ENCODE peak calls at places on chromosomes 5 and 9, in eight cellular contexts. One of them, this sample, is unnamed.

GRCh38 chr5:155050384-155051019 is 36.9 kb downstream of the KIF4B start:
- DNase-seq in astrocyte of the spinal cord: no peak
- DNase-seq in left ventricle myocardium inferior: no peak
- DNase-seq in upper lobe of right lung: no peak
- DNase-seq in neural progenitor cell: peak
- DNase-seq in AG04450: no peak
- DNase-seq in fibroblast of pulmonary artery: no peak
- DNase-seq in body of pancreas: no peak
- DNase-seq in this sample: no peak

GRCh38 chr5:14184725-14185124 is 41.6 kb downstream of the TRIO start:
- DNase-seq in astrocyte of the spinal cord: peak
- DNase-seq in neural progenitor cell: no peak
- DNase-seq in body of pancreas: no peak
- DNase-seq in left ventricle myocardium inferior: no peak
- DNase-seq in fibroblast of pulmonary artery: peak
- DNase-seq in AG04450: no peak
- DNase-seq in upper lobe of right lung: no peak
- DNase-seq in this sample: no peak

GRCh38 chr5:179797741-179798140 is 4.0 kb downstream of the LTC4S start:
- DNase-seq in upper lobe of right lung: no peak
- DNase-seq in astrocyte of the spinal cord: no peak
- DNase-seq in left ventricle myocardium inferior: no peak
- DNase-seq in fibroblast of pulmonary artery: no peak
- DNase-seq in body of pancreas: no peak
- DNase-seq in AG04450: no peak
- DNase-seq in neural progenitor cell: no peak
- DNase-seq in this sample: no peak

GRCh38 chr9:26210338-26210851 is 532.2 kb upstream of the TUSC1 start:
- DNase-seq in fibroblast of pulmonary artery: no peak
- DNase-seq in astrocyte of the spinal cord: peak
- DNase-seq in left ventricle myocardium inferior: no peak
- DNase-seq in upper lobe of right lung: no peak
- DNase-seq in neural progenitor cell: peak
- DNase-seq in AG04450: no peak
- DNase-seq in body of pancreas: no peak
- DNase-seq in this sample: no peak

GRCh38 chr5:134436523-134437339 is 25.1 kb upstream of the CDKN2AIPNL start:
- DNase-seq in body of pancreas: peak
- DNase-seq in fibroblast of pulmonary artery: peak
- DNase-seq in neural progenitor cell: no peak
- DNase-seq in upper lobe of right lung: peak
- DNase-seq in astrocyte of the spinal cord: peak
- DNase-seq in left ventricle myocardium inferior: peak
- DNase-seq in AG04450: peak
- DNase-seq in this sample: peak

GRCh38 chr5:147234098-147234824 is 565 bp upstream of the STK32A start:
- DNase-seq in fibroblast of pulmonary artery: no peak
- DNase-seq in AG04450: no peak
- DNase-seq in neural progenitor cell: peak
- DNase-seq in astrocyte of the spinal cord: no peak
- DNase-seq in left ventricle myocardium inferior: no peak
- DNase-seq in body of pancreas: peak
- DNase-seq in upper lobe of right lung: no peak
- DNase-seq in this sample: no peak

GRCh38 chr5:138574744-138575193 is 432 bp downstream of the HSPA9 start:
- DNase-seq in astrocyte of the spinal cord: no peak
- DNase-seq in fibroblast of pulmonary artery: no peak
- DNase-seq in body of pancreas: no peak
- DNase-seq in left ventricle myocardium inferior: no peak
- DNase-seq in AG04450: no peak
- DNase-seq in upper lobe of right lung: no peak
- DNase-seq in neural progenitor cell: no peak
- DNase-seq in this sample: no peak

GRCh38 chr5:179553875-179554274 is 3.5 kb downstream of the RUFY1 start:
- DNase-seq in neural progenitor cell: no peak
- DNase-seq in upper lobe of right lung: no peak
- DNase-seq in fibroblast of pulmonary artery: peak
- DNase-seq in body of pancreas: no peak
- DNase-seq in AG04450: no peak
- DNase-seq in astrocyte of the spinal cord: peak
- DNase-seq in left ventricle myocardium inferior: no peak
- DNase-seq in this sample: no peak

GRCh38 chr5:4640793-4641192 is 499.3 kb upstream of the ADAMTS16 start:
- DNase-seq in AG04450: no peak
- DNase-seq in left ventricle myocardium inferior: no peak
- DNase-seq in neural progenitor cell: peak
- DNase-seq in fibroblast of pulmonary artery: peak
- DNase-seq in upper lobe of right lung: no peak
- DNase-seq in body of pancreas: no peak
- DNase-seq in astrocyte of the spinal cord: peak
- DNase-seq in this sample: no peak

DNA sequence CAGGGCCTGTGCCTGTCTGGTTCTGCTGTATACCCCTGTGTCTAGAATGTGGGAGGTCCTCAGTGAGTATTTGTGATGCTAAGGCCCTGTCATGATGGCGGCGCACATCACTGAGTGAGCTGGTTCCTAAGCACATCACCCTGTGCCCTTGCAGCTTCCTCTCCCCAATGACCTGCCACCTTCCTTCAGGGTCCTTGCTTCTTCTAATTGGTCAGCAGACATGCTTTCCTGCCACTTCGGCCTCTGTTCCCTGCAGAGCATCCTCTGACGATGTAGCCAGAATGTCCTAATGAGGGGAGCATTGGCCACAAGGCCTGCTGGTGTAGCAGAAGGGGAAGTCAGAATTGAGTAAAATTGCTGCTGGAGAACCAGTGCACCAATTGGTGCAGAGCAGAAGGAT is 31.0 kb upstream of the ANGPTL2 start:
- DNase-seq in neural progenitor cell: no peak
- DNase-seq in upper lobe of right lung: no peak
- DNase-seq in astrocyte of the spinal cord: no peak
- DNase-seq in AG04450: no peak
- DNase-seq in fibroblast of pulmonary artery: no peak
- DNase-seq in body of pancreas: no peak
- DNase-seq in left ventricle myocardium inferior: no peak
- DNase-seq in this sample: no peak
- H3K4me3 ChIP-seq in neural progenitor cell: no peak
- H3K4me3 ChIP-seq in upper lobe of right lung: no peak
- H3K4me3 ChIP-seq in astrocyte of the spinal cord: no peak
- H3K4me3 ChIP-seq in AG04450: no peak
- H3K4me3 ChIP-seq in fibroblast of pulmonary artery: no peak
- H3K4me3 ChIP-seq in body of pancreas: no peak
- H3K4me3 ChIP-seq in left ventricle myocardium inferior: no peak
- H3K4me3 ChIP-seq in this sample: no peak

GRCh38 chr9:120931278-120932085 is 4.9 kb upstream of the TRAF1 start:
- DNase-seq in upper lobe of right lung: no peak
- DNase-seq in left ventricle myocardium inferior: no peak
- DNase-seq in fibroblast of pulmonary artery: peak
- DNase-seq in neural progenitor cell: no peak
- DNase-seq in AG04450: no peak
- DNase-seq in body of pancreas: no peak
- DNase-seq in astrocyte of the spinal cord: peak
- DNase-seq in this sample: no peak

GRCh38 chr9:120935383-120935857 is 8.8 kb upstream of the TRAF1 start:
- DNase-seq in upper lobe of right lung: peak
- DNase-seq in neural progenitor cell: no peak
- DNase-seq in astrocyte of the spinal cord: peak
- DNase-seq in left ventricle myocardium inferior: peak
- DNase-seq in AG04450: peak
- DNase-seq in fibroblast of pulmonary artery: peak
- DNase-seq in body of pancreas: peak
- DNase-seq in this sample: no peak

GRCh38 chr9:120932086-120932818 is 5.7 kb upstream of the TRAF1 start:
- DNase-seq in fibroblast of pulmonary artery: no peak
- DNase-seq in astrocyte of the spinal cord: no peak
- DNase-seq in left ventricle myocardium inferior: no peak
- DNase-seq in neural progenitor cell: no peak
- DNase-seq in AG04450: no peak
- DNase-seq in upper lobe of right lung: no peak
- DNase-seq in body of pancreas: no peak
- DNase-seq in this sample: no peak

GRCh38 chr9:120934271-120934670 is 7.7 kb upstream of the TRAF1 start:
- DNase-seq in neural progenitor cell: no peak
- DNase-seq in astrocyte of the spinal cord: no peak
- DNase-seq in AG04450: no peak
- DNase-seq in body of pancreas: no peak
- DNase-seq in left ventricle myocardium inferior: no peak
- DNase-seq in upper lobe of right lung: no peak
- DNase-seq in fibroblast of pulmonary artery: no peak
- DNase-seq in this sample: no peak

GRCh38 chr9:120933310-120934044 is 6.9 kb upstream of the TRAF1 start:
- DNase-seq in AG04450: no peak
- DNase-seq in left ventricle myocardium inferior: no peak
- DNase-seq in neural progenitor cell: no peak
- DNase-seq in body of pancreas: no peak
- DNase-seq in upper lobe of right lung: no peak
- DNase-seq in fibroblast of pulmonary artery: no peak
- DNase-seq in astrocyte of the spinal cord: no peak
- DNase-seq in this sample: no peak
- TF ChIP-seq CTCF in AG04450: no peak
- TF ChIP-seq CTCF in left ventricle myocardium inferior: no peak
- TF ChIP-seq CTCF in neural progenitor cell: no peak
- TF ChIP-seq CTCF in body of pancreas: no peak
- TF ChIP-seq CTCF in upper lobe of right lung: no peak
- TF ChIP-seq CTCF in fibroblast of pulmonary artery: no peak
- TF ChIP-seq CTCF in astrocyte of the spinal cord: no peak
- TF ChIP-seq CTCF in this sample: no peak

GRCh38 chr5:1104327-1105006 is 7.4 kb downstream of the SLC12A7 start:
- DNase-seq in left ventricle myocardium inferior: no peak
- DNase-seq in upper lobe of right lung: no peak
- DNase-seq in fibroblast of pulmonary artery: no peak
- DNase-seq in AG04450: no peak
- DNase-seq in astrocyte of the spinal cord: no peak
- DNase-seq in body of pancreas: no peak
- DNase-seq in neural progenitor cell: no peak
- DNase-seq in this sample: no peak

GRCh38 chr5:1103093-1103492 is 8.8 kb downstream of the SLC12A7 start:
- DNase-seq in body of pancreas: no peak
- DNase-seq in upper lobe of right lung: no peak
- DNase-seq in fibroblast of pulmonary artery: no peak
- DNase-seq in neural progenitor cell: no peak
- DNase-seq in left ventricle myocardium inferior: no peak
- DNase-seq in astrocyte of the spinal cord: no peak
- DNase-seq in AG04450: no peak
- DNase-seq in this sample: no peak

GRCh38 chr5:1101991-1102713 is 9.7 kb downstream of the SLC12A7 start:
- DNase-seq in upper lobe of right lung: no peak
- DNase-seq in body of pancreas: no peak
- DNase-seq in AG04450: no peak
- DNase-seq in fibroblast of pulmonary artery: peak
- DNase-seq in astrocyte of the spinal cord: no peak
- DNase-seq in left ventricle myocardium inferior: peak
- DNase-seq in neural progenitor cell: peak
- DNase-seq in this sample: peak

GRCh38 chr5:1105350-1106265 is 6.3 kb downstream of the SLC12A7 start:
- DNase-seq in upper lobe of right lung: no peak
- DNase-seq in AG04450: no peak
- DNase-seq in body of pancreas: peak
- DNase-seq in fibroblast of pulmonary artery: no peak
- DNase-seq in neural progenitor cell: no peak
- DNase-seq in astrocyte of the spinal cord: no peak
- DNase-seq in left ventricle myocardium inferior: no peak
- DNase-seq in this sample: peak

DNA sequence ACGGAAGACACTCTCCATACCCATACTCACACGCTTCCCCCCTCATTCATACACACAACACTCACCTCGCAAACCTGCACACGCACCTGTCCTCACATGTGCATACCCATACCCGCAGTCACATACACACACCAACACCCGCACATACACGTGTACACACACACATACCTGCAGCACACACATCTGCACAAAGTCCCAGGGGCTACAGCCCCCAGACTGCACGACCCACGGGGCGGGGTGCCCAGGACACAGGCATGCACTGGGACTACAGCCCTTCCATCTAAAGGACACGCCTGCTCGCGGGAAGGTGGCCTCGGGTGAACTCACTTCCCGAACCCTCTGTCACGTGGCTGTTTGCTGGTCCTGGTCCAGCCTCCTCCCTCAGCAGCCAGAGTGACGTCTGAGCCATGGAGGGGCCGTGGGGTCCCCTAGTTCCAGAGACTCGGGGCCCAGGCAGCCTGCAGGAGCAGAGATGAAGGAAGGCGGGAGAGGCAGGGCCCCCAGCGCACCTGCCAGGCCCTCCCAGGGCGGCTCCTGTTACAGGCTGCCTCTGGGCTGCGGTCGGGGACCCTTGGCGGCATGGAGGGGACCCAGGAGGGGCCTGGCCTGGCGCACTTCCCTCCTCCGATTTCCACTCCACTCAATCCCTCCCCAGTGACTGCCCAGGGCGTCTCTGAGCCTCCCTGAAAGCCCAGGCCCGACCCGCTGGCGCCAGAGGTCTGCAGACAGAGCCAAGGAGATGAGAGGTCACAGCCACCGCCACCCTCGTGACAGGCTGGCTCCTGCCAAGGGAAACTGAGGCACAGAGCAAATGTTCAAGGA is 8.1 kb downstream of the SLC12A7 start:
- DNase-seq in astrocyte of the spinal cord: no peak
- DNase-seq in upper lobe of right lung: peak
- DNase-seq in left ventricle myocardium inferior: peak
- DNase-seq in AG04450: no peak
- DNase-seq in body of pancreas: peak
- DNase-seq in fibroblast of pulmonary artery: no peak
- DNase-seq in neural progenitor cell: no peak
- DNase-seq in this sample: no peak
- H3K4me3 ChIP-seq in astrocyte of the spinal cord: no peak
- H3K4me3 ChIP-seq in upper lobe of right lung: peak
- H3K4me3 ChIP-seq in left ventricle myocardium inferior: peak
- H3K4me3 ChIP-seq in AG04450: no peak
- H3K4me3 ChIP-seq in body of pancreas: no peak
- H3K4me3 ChIP-seq in fibroblast of pulmonary artery: no peak
- H3K4me3 ChIP-seq in neural progenitor cell: no peak
- H3K4me3 ChIP-seq in this sample: no peak

GRCh38 chr9:120875643-120875953 is 1.4 kb downstream of the PHF19 start:
- DNase-seq in left ventricle myocardium inferior: no peak
- DNase-seq in fibroblast of pulmonary artery: no peak
- DNase-seq in AG04450: no peak
- DNase-seq in neural progenitor cell: no peak
- DNase-seq in upper lobe of right lung: no peak
- DNase-seq in body of pancreas: no peak
- DNase-seq in astrocyte of the spinal cord: no peak
- DNase-seq in this sample: no peak

GRCh38 chr9:120874861-120875565 is 2.0 kb downstream of the PHF19 start:
- DNase-seq in upper lobe of right lung: no peak
- DNase-seq in body of pancreas: no peak
- DNase-seq in astrocyte of the spinal cord: no peak
- DNase-seq in fibroblast of pulmonary artery: no peak
- DNase-seq in left ventricle myocardium inferior: no peak
- DNase-seq in AG04450: no peak
- DNase-seq in neural progenitor cell: no peak
- DNase-seq in this sample: no peak

GRCh38 chr9:120877276-120878034 is 467 bp upstream of the PHF19 start:
- DNase-seq in body of pancreas: peak
- DNase-seq in left ventricle myocardium inferior: peak
- DNase-seq in AG04450: no peak
- DNase-seq in upper lobe of right lung: peak
- DNase-seq in astrocyte of the spinal cord: peak
- DNase-seq in fibroblast of pulmonary artery: peak
- DNase-seq in neural progenitor cell: peak
- DNase-seq in this sample: peak

GRCh38 chr9:120876842-120877240 is at the start of gene PHF19:
- DNase-seq in body of pancreas: no peak
- DNase-seq in astrocyte of the spinal cord: peak
- DNase-seq in upper lobe of right lung: peak
- DNase-seq in AG04450: no peak
- DNase-seq in neural progenitor cell: peak
- DNase-seq in fibroblast of pulmonary artery: peak
- DNase-seq in left ventricle myocardium inferior: peak
- DNase-seq in this sample: no peak

GRCh38 chr9:120875954-120876841 is 790 bp downstream of the PHF19 start:
- DNase-seq in fibroblast of pulmonary artery: peak
- DNase-seq in body of pancreas: peak
- DNase-seq in neural progenitor cell: peak
- DNase-seq in left ventricle myocardium inferior: peak
- DNase-seq in AG04450: no peak
- DNase-seq in upper lobe of right lung: peak
- DNase-seq in astrocyte of the spinal cord: peak
- DNase-seq in this sample: peak
- TF ChIP-seq CTCF in fibroblast of pulmonary artery: peak
- TF ChIP-seq CTCF in body of pancreas: no peak
- TF ChIP-seq CTCF in neural progenitor cell: no peak
- TF ChIP-seq CTCF in left ventricle myocardium inferior: no peak
- TF ChIP-seq CTCF in AG04450: peak
- TF ChIP-seq CTCF in upper lobe of right lung: no peak
- TF ChIP-seq CTCF in astrocyte of the spinal cord: peak
- TF ChIP-seq CTCF in this sample: peak

This sample was measured in Caco-2.